ENCODE peak calls at places on chromosomes 6 and 20, in five cellular contexts. D is IMR-90, N is H9, J is H1, S is mesenchymal stem cell. K is an unnamed sample.

GRCh38 chr20:2817891-2818595 is 1.9 kb downstream of the TMEM239 start:
- DNase-seq in D (no peak), N (no peak), J (no peak), S (no peak), K (no peak)

GRCh38 chr6:72675396-72675795 is 53.5 kb downstream of the KCNQ5 start:
- DNase-seq in D (no peak), N (no peak), J (no peak), S (no peak), K (no peak)

GRCh38 chr20:60453847-60454246 is 495.6 kb downstream of the CDH26 start:
- DNase-seq in D (no peak), N (peak), J (peak), S (no peak), K (peak)

GRCh38 chr6:74114428-74114827 is 418.4 kb downstream of the CD109 start:
- DNase-seq in D (peak), N (no peak), J (no peak), S (peak), K (no peak)

GRCh38 chr20:41076776-41077175 is 48.2 kb downstream of the TOP1 start:
- DNase-seq in D (no peak), N (no peak), J (no peak), S (no peak), K (no peak)

GRCh38 chr6:137097526-137097925 is 52.8 kb upstream of the IL20RA start:
- DNase-seq in D (no peak), N (no peak), J (no peak), S (no peak), K (no peak)

GRCh38 chr6:45415315-45415714 is 37.6 kb upstream of the SUPT3H start:
- DNase-seq in D (no peak), N (no peak), J (no peak), S (no peak), K (no peak)

GRCh38 chr6:15037253-15037652 is 208.6 kb upstream of the JARID2 start:
- DNase-seq in D (no peak), N (no peak), J (no peak), S (no peak), K (no peak)

GRCh38 chr20:50296450-50297375 is 106.1 kb downstream of the CEBPB start:
- DNase-seq in D (no peak), N (no peak), J (no peak), S (no peak), K (no peak)

GRCh38 chr6:4776493-4776966 is 326 bp downstream of the CDYL start:
- DNase-seq in D (no peak), N (peak), J (no peak), S (no peak), K (peak)

GRCh38 chr6:17768881-17769280 is 62.2 kb upstream of the NUP153 start:
- DNase-seq in D (no peak), N (no peak), J (no peak), S (no peak), K (no peak)

GRCh38 chr6:37243816-37244370 is 13.7 kb upstream of the TBC1D22B start:
- DNase-seq in D (no peak), N (no peak), J (no peak), S (no peak), K (no peak)

GRCh38 chr6:14431375-14432330 is 314.1 kb downstream of the CD83 start:
- DNase-seq in D (no peak), N (no peak), J (no peak), S (no peak), K (no peak)

GRCh38 chr6:154433477-154434241 is 76.8 kb downstream of the CNKSR3 start:
- DNase-seq in D (no peak), N (no peak), J (no peak), S (no peak), K (peak)

GRCh38 chr6:169807699-169808607 is 56.5 kb downstream of the ERMARD start:
- DNase-seq in D (no peak), N (peak), J (no peak), S (no peak), K (no peak)

GRCh38 chr6:92586236-92586977 is 833.0 kb downstream of the EPHA7 start:
- DNase-seq in D (no peak), N (peak), J (no peak), S (no peak), K (no peak)

GRCh38 chr6:139368661-139369060 is 5.8 kb downstream of the CITED2 start:
- DNase-seq in D (no peak), N (no peak), J (no peak), S (no peak), K (peak)

GRCh38 chr6:139369568-139370046 is 4.8 kb downstream of the CITED2 start:
- DNase-seq in D (peak), N (no peak), J (no peak), S (peak), K (peak)

GRCh38 chr6:139369068-139369467 is 5.4 kb downstream of the CITED2 start:
- DNase-seq in D (no peak), N (peak), J (no peak), S (peak), K (peak)

GRCh38 chr6:139370047-139370706 is 4.3 kb downstream of the CITED2 start:
- DNase-seq in D (peak), N (no peak), J (no peak), S (peak), K (peak)

GRCh38 chr6:139367810-139368321 is 6.6 kb downstream of the CITED2 start:
- DNase-seq in D (no peak), N (peak), J (peak), S (peak), K (peak)
- H3K4ac ChIP-seq in D (no peak), N (no peak), J (peak), S (no peak), K (no peak)

DNA sequence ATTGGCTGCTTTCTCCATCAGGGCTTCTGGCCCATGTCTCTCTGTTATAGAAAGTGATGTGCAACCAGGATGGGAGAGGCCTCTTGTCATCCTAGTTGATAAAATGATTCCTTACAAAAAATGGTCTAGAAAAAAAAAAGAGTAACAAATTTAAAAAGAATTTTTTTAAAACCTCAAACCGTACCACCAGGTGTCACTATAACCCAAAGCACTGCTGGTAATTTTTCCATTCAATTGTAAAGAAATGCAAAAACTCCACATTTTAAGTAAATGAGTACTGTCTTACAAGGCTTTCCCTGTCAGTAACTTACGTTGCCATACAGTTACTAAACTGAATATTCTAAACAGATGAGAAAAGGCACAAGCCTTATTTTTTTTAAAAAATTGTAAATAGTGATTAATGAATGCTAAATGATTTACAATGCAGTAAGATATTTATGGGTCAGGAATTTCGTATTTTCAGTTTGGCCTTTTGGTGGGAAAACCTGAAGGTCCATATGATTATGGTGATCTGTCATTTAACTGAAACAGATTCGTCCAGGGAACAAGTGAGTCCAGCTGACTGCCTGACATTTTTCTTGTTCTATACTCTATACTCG is 95.4 kb downstream of the OGFRL1 start:
- DNase-seq in D (peak), N (no peak), J (no peak), S (peak), K (peak)
- H3K23ac ChIP-seq in D (no peak), N (no peak), J (no peak), S (no peak), K (no peak)

DNA sequence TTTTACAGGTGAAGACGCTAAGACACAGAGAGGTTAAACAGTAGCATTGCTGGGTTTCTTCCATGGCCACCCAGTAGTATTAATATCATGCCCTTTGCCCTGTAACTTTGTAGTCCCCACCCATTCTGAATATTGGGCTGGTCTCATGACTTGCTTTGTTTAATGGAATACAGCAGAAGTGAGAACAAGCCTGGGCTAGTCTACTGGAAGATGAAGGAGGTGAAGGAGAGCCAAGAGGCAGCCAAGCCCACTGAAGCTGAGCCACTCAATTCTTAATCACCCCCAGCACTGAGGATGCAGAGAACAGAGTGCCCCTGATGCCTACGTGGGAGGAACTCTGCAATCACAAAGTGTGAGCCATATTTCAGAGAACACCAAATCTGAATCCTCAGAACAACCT is 270.2 kb upstream of the PRND start:
- DNase-seq in D (no peak), N (no peak), J (no peak), S (no peak), K (no peak)
- H2AFZ ChIP-seq in D (peak), N (no peak), J (peak), S (no peak), K (peak)

DNA sequence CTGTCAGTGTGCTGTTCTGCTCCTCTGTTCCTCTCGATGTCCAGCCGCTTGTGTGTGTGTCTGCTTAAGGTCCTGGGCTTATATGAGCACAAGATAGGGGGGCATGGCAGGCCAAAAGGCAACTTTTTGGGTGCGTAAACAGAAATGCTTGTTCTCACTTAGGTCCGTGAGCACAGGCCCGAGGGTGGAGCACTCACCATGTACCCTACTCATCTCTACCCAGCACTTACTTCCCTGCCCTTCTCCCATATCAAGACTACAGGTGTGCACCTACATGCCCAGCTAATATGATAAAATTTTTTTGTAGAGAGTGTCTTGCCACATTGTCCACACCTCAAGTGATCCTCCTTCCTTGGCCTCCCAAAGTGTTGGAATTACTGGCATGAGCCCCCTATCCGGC is 34.3 kb downstream of the NCOA3 start:
- DNase-seq in D (no peak), N (no peak), J (no peak), S (no peak), K (no peak)
- H3K4ac ChIP-seq in D (no peak), N (no peak), J (no peak), S (no peak), K (no peak)

GRCh38 chr20:19335341-19335740 is 122.9 kb downstream of the SLC24A3 start:
- DNase-seq in D (no peak), N (no peak), J (no peak), S (no peak), K (no peak)

GRCh38 chr20:19335916-19336315 is 123.5 kb downstream of the SLC24A3 start:
- DNase-seq in D (no peak), N (no peak), J (no peak), S (no peak), K (no peak)

GRCh38 chr20:19338960-19339359 is 126.5 kb downstream of the SLC24A3 start:
- DNase-seq in D (no peak), N (no peak), J (no peak), S (no peak), K (no peak)

GRCh38 chr20:19336601-19337000 is 124.2 kb downstream of the SLC24A3 start:
- DNase-seq in D (no peak), N (no peak), J (no peak), S (no peak), K (no peak)

DNA sequence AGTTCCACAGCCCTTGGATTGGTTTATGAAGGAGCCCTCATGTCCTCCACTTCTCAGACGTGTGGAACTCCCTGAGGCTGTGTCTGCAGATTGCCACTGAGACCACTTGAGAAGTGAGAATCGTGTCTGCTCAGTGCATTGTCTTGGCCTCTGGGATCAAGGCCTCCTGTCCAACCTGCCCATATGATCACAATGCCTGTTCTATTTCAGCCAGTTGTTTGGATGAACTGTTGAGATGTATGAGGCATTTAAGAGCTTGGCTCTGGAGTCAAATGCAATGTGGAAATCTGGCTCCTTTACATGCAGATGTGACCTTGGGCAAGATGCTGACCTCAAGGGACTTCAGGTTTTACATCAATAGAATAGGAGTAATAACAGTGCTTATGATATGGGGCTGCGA is 125.9 kb downstream of the SLC24A3 start:
- DNase-seq in D (no peak), N (no peak), J (no peak), S (no peak), K (no peak)
- H3K23ac ChIP-seq in D (no peak), N (no peak), J (no peak), S (no peak), K (no peak)

GRCh38 chr6:32818867-32819266 is 2.1 kb upstream of the HLA-DOB start:
- DNase-seq in D (no peak), N (no peak), J (no peak), S (no peak), K (no peak)

GRCh38 chr6:32815996-32816395 is 806 bp downstream of the HLA-DOB start:
- DNase-seq in D (no peak), N (no peak), J (no peak), S (no peak), K (no peak)

GRCh38 chr6:32816746-32817204 is at the start of gene HLA-DOB:
- DNase-seq in D (peak), N (no peak), J (no peak), S (peak), K (no peak)

GRCh38 chr6:32814145-32814544 is 2.7 kb downstream of the HLA-DOB start:
- DNase-seq in D (no peak), N (no peak), J (no peak), S (no peak), K (no peak)

DNA sequence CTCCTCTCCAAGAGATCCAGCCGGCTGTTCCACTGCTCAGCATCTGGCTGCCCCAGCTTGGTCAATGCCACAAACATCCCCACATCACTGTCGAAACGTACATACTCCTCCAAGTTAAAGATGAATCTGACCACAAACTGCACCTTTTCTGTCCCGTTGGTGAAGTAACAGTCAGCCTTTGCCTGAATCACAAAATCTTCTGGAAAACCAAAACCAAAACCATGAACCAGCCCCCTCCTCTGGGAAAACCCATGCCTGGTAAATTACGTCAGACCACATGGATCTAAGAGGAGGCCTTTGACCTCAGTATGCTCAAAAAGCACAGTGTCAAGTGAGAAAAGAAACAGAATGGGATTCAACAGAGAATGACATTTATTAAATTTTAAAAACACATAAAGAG is 1.7 kb downstream of the HLA-DOB start:
- DNase-seq in D (peak), N (no peak), J (no peak), S (peak), K (no peak)
- H2AFZ ChIP-seq in D (no peak), N (no peak), J (no peak), S (peak), K (no peak)